ENCODE peak calls at places on chromosome 4, in six cellular contexts. X, F, J, S, L and V are unnamed samples.
A peak's percentile ranks its signal among the peaks of the same experiment; 100 is the strongest.

GRCh38 chr4:38831653-38832052 is 25.0 kb downstream of the TLR6 start:
- DNase-seq in F (no peak), S (no peak), X (no peak), L (no peak), J (peak; percentile 72), V (no peak)

GRCh38 chr4:77052352-77052751 is 23.4 kb downstream of the CCNI start:
- DNase-seq in L (peak; percentile 71), J (peak; percentile 69), F (peak; percentile 28), X (no peak), S (no peak), V (peak; percentile 56)

GRCh38 chr4:186954956-186955355 is 231.3 kb upstream of the FAT1 start:
- DNase-seq in L (no peak), J (no peak), S (no peak), F (no peak), X (no peak), V (no peak)

GRCh38 chr4:3729188-3729884 is 36.8 kb upstream of the ADRA2C start:
- DNase-seq in F (no peak), J (peak; percentile 61), S (peak; percentile 46), L (no peak), X (no peak), V (no peak)

GRCh38 chr4:147175460-147176025 is 229.9 kb upstream of the TTC29 start:
- DNase-seq in X (no peak), F (no peak), S (no peak), L (no peak), J (no peak), V (no peak)

GRCh38 chr4:177461606-177462005 is 19.4 kb upstream of the AGA start:
- DNase-seq in L (no peak), J (no peak), X (no peak), F (no peak), S (no peak), V (no peak)

GRCh38 chr4:25867781-25868180 is 5.0 kb upstream of the SEL1L3 start:
- DNase-seq in X (no peak), L (no peak), F (no peak), S (no peak), J (no peak), V (no peak)

GRCh38 chr4:69376450-69376849 is 96.2 kb downstream of the UGT2B28 start:
- DNase-seq in S (no peak), L (no peak), F (no peak), J (no peak), X (peak; percentile 17), V (no peak)

GRCh38 chr4:34289489-34289888 is 1954.8 kb downstream of the ARAP2 start:
- DNase-seq in J (no peak), F (no peak), L (no peak), S (no peak), X (no peak), V (no peak)

GRCh38 chr4:156999175-156999517 is 27.5 kb upstream of the PDGFC start:
- DNase-seq in F (peak; percentile 24), J (peak; percentile 97), X (peak; percentile 43), L (peak; percentile 10), S (no peak), V (peak; percentile 79)
- TF ChIP-seq CTCF in F (no peak), J (no peak), X (no peak), L (no peak), S (no peak), V (no peak)

GRCh38 chr4:53365486-53366300 is at the start of gene SCFD2:
- DNase-seq in J (peak; percentile 97), L (peak; percentile 99), X (peak; percentile 100), F (peak; percentile 98), S (peak; percentile 97), V (peak; percentile 96)
- TF ChIP-seq POLR2A in J (peak; percentile 36), L (no peak), X (no peak), F (peak; percentile 16), S (peak; percentile 23), V (peak; percentile 62)

GRCh38 chr4:7194251-7195137 is 2.2 kb downstream of the SORCS2 start:
- DNase-seq in J (no peak), X (peak; percentile 52), F (no peak), S (peak; percentile 63), L (no peak), V (no peak)
- TF ChIP-seq CTCF in J (peak; percentile 54), X (peak; percentile 40), F (no peak), S (no peak), L (peak; percentile 10), V (peak; percentile 14)

DNA sequence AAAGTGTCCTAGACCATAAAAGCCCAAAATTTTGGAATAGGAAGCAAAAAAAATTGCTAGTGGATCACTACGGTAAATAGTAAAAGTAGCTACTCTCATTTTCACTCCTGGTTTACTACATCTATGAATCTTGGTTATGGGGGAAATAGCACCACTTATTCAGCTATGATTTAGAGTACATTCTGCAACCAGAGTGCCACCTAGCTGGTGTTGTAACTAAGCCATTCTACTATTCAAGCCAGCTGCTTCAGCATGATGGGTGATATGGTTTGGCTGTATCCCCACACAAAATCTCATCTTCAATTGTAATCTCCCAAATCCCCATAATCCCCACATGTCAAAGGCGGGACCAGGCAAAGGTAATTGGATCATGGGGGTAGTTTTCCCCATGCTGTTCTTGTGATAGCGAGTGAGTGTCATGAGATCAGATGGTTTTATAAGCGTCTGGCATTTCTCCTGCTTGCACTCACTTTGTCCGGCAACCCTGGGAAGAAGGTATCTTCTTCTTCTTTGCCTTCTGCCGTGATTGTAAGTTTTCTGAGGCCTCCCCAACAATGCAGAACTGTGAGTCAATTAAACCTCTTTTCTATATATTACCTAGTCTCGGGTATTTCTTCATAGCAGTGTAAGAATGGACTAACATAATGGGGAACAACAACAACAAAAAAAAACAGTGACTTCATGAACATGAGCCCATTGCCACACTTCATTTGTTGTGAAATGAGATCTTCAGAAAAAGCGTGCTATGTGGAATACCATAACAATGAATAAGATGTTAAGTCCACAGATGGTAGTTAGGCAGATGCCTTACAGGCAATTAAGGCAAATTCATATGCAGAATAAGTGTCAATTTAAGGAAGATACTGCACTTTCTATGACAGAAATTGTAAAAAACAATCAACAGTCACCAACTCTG is 280.1 kb downstream of the PABPC4L start:
- DNase-seq in X (no peak), J (peak; percentile 34), L (no peak), S (no peak), F (no peak), V (no peak)
- TF ChIP-seq POLR2A in X (no peak), J (no peak), L (no peak), S (no peak), F (no peak), V (no peak)

DNA sequence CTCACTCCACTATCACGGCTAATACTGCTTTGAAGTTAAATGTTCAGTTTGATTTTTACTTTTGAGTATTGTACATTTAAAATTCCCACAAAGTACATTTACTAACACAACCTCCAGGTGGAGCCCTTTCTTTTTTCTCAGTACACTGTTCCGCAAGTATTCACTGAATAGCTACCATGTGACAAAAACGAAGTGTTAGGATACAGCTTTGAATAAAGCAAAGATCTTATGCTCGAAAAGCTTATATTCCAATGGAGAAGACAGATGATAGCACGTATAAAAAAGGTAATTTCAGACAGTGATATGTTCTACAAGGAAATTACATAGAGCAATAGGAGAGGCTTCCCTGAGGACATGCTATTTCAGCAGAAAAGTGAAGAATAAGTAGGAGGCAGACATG is 60.7 kb upstream of the ABCG2 start:
- DNase-seq in J (peak; percentile 56), S (no peak), L (no peak), F (no peak), X (no peak), V (no peak)
- TF ChIP-seq CTCF in J (peak; percentile 74), S (peak; percentile 62), L (peak; percentile 66), F (peak; percentile 85), X (peak; percentile 74), V (peak; percentile 78)

GRCh38 chr4:139301143-139301820 is at the start of gene NAA15:
- DNase-seq in X (peak; percentile 98), L (peak; percentile 98), J (peak; percentile 97), F (peak; percentile 97), S (peak; percentile 98), V (peak; percentile 98)
- TF ChIP-seq POLR2A in X (no peak), L (peak; percentile 97), J (peak; percentile 77), F (peak; percentile 73), S (peak; percentile 80), V (peak; percentile 94)

GRCh38 chr4:53693408-53693807 is 102.1 kb upstream of the LNX1 start:
- DNase-seq in X (no peak), S (no peak), J (peak; percentile 38), L (no peak), F (no peak), V (no peak)
- TF ChIP-seq CTCF in X (no peak), S (no peak), J (no peak), L (no peak), F (no peak), V (no peak)

GRCh38 chr4:119300072-119300387 is 21.9 kb downstream of the FABP2 start:
- DNase-seq in X (peak; percentile 71), L (peak; percentile 50), F (peak; percentile 55), J (peak; percentile 59), S (peak; percentile 62), V (peak; percentile 50)
- TF ChIP-seq POLR2A in X (no peak), L (no peak), F (no peak), J (peak; percentile 76), S (no peak), V (no peak)